ENCODE peak calls at places on chromosomes 13 and 19, in six cellular contexts. C is adipocyte; T is transverse colon; N is Peyer's patch; R is naive thymus-derived CD4-positive, alpha-beta T cell; I is CD4-positive, alpha-beta memory T cell. J is an unnamed sample. For H3K9me3, the result is how much of the 10 kb centered on the place peaks cover.

GRCh38 chr19:45069056-45069455 is 7.2 kb downstream of the ZNF296 start:
- DNase-seq in C (peak), T (no peak), N (no peak), R (no peak), I (no peak), J (no peak)

GRCh38 chr13:51840141-51840540 is 4.8 kb downstream of the TMEM272 start:
- DNase-seq in C (no peak), T (no peak), N (no peak), R (no peak), I (no peak), J (no peak)

GRCh38 chr19:49145485-49146407 is 9.4 kb downstream of the HRC start:
- DNase-seq in C (peak), T (peak), N (peak), R (peak), I (peak), J (peak)

GRCh38 chr13:71634605-71635443 is 232.2 kb downstream of the DACH1 start:
- DNase-seq in C (no peak), T (no peak), N (no peak), R (no peak), I (no peak), J (no peak)

GRCh38 chr13:20489185-20489820 is 36.4 kb downstream of the CRYL1 start:
- DNase-seq in C (peak), T (peak), N (peak), R (peak), I (no peak), J (peak)

GRCh38 chr13:26695360-26695705 is 65.3 kb downstream of the GPR12 start:
- DNase-seq in C (no peak), T (no peak), N (no peak), R (no peak), I (no peak), J (no peak)

GRCh38 chr13:33204130-33204927 is 81.2 kb downstream of the STARD13 start:
- DNase-seq in C (peak), T (peak), N (peak), R (no peak), I (no peak), J (no peak)

GRCh38 chr19:22422220-22422619 is at the start of gene ZNF98:
- DNase-seq in C (no peak), T (peak), N (no peak), R (no peak), I (no peak), J (no peak)

GRCh38 chr13:59531571-59532091 is 632.1 kb downstream of the DIAPH3 start:
- DNase-seq in C (peak), T (peak), N (peak), R (peak), I (no peak), J (no peak)

GRCh38 chr13:50090211-50090610 is 75.0 kb downstream of the KCNRG start:
- DNase-seq in C (no peak), T (no peak), N (no peak), R (no peak), I (no peak), J (no peak)

GRCh38 chr19:50513746-50514345 is at the start of gene ASPDH:
- DNase-seq in C (no peak), T (no peak), N (no peak), R (no peak), I (no peak), J (no peak)

GRCh38 chr13:40613192-40613818 is 53.1 kb downstream of the FOXO1 start:
- DNase-seq in C (no peak), T (peak), N (peak), R (peak), I (peak), J (peak)

GRCh38 chr19:38206928-38207327 is 17.1 kb downstream of the DPF1 start:
- DNase-seq in C (no peak), T (no peak), N (no peak), R (no peak), I (no peak), J (no peak)
- H3K9me3 ChIP-seq in C (under half), T (under half), N (under half), R (under half), I (under half), J (under half)

DNA sequence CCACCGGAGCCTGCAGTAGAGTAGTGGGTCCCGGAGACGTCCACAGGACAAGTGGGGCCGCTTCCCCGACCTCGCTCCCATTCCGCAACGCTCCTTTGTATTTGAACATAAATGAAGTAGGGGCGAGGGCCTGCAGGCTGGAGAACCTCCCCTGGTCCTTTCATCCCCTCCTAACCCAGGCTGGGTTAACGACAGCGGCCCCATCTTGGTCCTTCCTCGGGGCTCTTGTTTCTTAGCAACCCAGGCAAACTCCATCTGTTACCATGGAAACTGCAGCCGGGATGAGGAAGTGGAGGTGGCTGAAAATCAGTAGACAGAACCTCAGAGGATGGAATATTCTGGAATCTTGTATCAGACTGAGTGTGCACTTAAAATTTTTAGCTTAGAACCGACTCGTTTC is 132.6 kb upstream of the USP29 start:
- DNase-seq in C (no peak), T (no peak), N (no peak), R (no peak), I (no peak), J (no peak)
- H3K9me3 ChIP-seq in C (under half), T (under half), N (under half), R (under half), I (under half), J (under half)

DNA sequence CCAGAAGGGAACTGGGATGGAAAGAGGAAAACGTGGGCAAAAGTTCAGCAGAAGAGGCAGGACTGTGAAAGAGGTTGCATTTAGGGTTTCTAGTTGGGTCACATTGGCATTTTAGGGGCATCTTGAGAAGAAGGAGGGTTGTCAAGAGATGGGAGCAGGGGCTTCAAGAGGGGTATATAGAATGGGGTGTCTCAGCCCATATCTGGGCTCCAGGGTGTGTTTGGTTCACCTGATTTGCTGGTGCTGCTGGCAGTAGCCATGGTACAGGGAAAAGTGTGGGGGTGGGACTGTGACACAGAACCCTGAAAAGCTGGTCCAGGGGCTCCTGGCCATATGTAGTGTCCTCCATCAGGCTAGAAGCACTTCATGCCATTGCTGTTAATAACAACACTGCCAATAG is 22.5 kb downstream of the MAST3 start:
- DNase-seq in C (no peak), T (no peak), N (no peak), R (no peak), I (no peak), J (no peak)
- H3K9me3 ChIP-seq in C (under half), T (under half), N (under half), R (under half), I (under half), J (under half)

GRCh38 chr19:41799444-41800000 is 3.1 kb downstream of the CEACAM3 start:
- DNase-seq in C (no peak), T (peak), N (no peak), R (no peak), I (no peak), J (no peak)

GRCh38 chr19:41801682-41802317 is 5.4 kb downstream of the CEACAM3 start:
- DNase-seq in C (no peak), T (no peak), N (no peak), R (no peak), I (no peak), J (no peak)

GRCh38 chr19:41801031-41801430 is 4.6 kb downstream of the CEACAM3 start:
- DNase-seq in C (no peak), T (no peak), N (no peak), R (no peak), I (no peak), J (no peak)

GRCh38 chr19:41804327-41804726 is 7.9 kb downstream of the CEACAM3 start:
- DNase-seq in C (no peak), T (no peak), N (no peak), R (peak), I (no peak), J (no peak)

DNA sequence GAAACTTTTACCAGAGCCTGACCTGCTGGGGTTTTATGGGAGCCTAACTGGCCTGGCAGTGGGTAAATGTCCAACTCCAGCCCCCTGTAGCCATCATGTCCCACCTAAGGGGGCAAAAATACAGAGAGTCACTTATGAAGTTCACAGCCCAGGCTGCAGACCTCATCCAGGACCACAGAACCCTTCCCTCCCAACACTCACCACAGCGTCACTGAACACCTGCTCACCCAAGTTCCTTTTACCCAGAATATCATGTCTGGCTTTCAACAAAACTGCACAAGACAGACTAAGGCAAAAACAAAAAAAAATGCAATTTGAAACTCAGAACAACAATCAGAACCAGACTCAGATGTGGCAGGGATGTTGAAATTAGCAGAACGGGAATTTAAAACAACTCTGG is 6.4 kb downstream of the CEACAM3 start:
- DNase-seq in C (no peak), T (no peak), N (no peak), R (no peak), I (no peak), J (no peak)
- H3K9me3 ChIP-seq in C (under half), T (under half), N (under half), R (under half), I (under half), J (under half)

GRCh38 chr13:22134261-22134660 is 463.4 kb downstream of the FGF9 start:
- DNase-seq in C (no peak), T (no peak), N (no peak), R (no peak), I (no peak), J (no peak)
- H3K9me3 ChIP-seq in C (under half), T (under half), N (under half), R (under half), I (under half), J (under half)

GRCh38 chr19:31678421-31678820 is 329.2 kb upstream of the TSHZ3 start:
- DNase-seq in C (no peak), T (no peak), N (no peak), R (no peak), I (no peak), J (no peak)
- H3K9me3 ChIP-seq in C (under half), T (under half), N (under half), R (under half), I (under half), J (under half)

J was measured in CD8-positive, alpha-beta memory T cell.